ENCODE peak calls at places on chromosomes 1 and 21, in ten cellular contexts. Q is stimulated activated CD4-positive, alpha-beta T cell treated with anti-CD3 and anti-CD28 coated beads, Interleukin-15, amount 100 ng/mL, for 1 hour; P is CD8-positive, alpha-beta memory T cell; S is colonic mucosa; J is EH; Z is amniotic stem cell; K is globus pallidus; F is AG08396; Y is NCI-H2081; T is stimulated activated CD8-positive, alpha-beta memory T cell treated with anti-CD3 and anti-CD28 coated beads, Interleukin-4, amount 100 ng/mL, for 1 hour. I is an unnamed sample.

GRCh38 chr1:206771353-206771722 is 765 bp downstream of the IL19 start:
- DNase-seq in Q (no peak), P (no peak), S (no peak), J (no peak), Z (no peak), K (no peak), F (no peak), Y (no peak), T (no peak), I (no peak)

GRCh38 chr1:18948048-18948912 is 8.2 kb downstream of the IFFO2 start:
- DNase-seq in Q (peak), P (peak), S (no peak), J (peak), Z (no peak), K (no peak), F (no peak), Y (no peak), T (no peak), I (no peak)

GRCh38 chr1:156910309-156910782 is 10.1 kb upstream of the LRRC71 start:
- DNase-seq in Q (no peak), P (peak), S (peak), J (peak), Z (no peak), K (no peak), F (peak), Y (peak), T (no peak), I (no peak)

GRCh38 chr21:32994305-32994704 is 31.4 kb upstream of the OLIG2 start:
- DNase-seq in Q (no peak), P (no peak), S (no peak), J (peak), Z (no peak), K (peak), F (peak), Y (no peak), T (no peak), I (no peak)

GRCh38 chr21:45910548-45911221 is 70.9 kb upstream of the COL6A1 start:
- DNase-seq in Q (no peak), P (no peak), S (no peak), J (no peak), Z (no peak), K (peak), F (no peak), Y (no peak), T (no peak), I (peak)

GRCh38 chr1:3587133-3587733 is 24.1 kb downstream of the MEGF6 start:
- DNase-seq in Q (no peak), P (no peak), S (no peak), J (no peak), Z (no peak), K (no peak), F (no peak), Y (no peak), T (no peak), I (no peak)

GRCh38 chr1:182392045-182393028 is 747 bp upstream of the GLUL start:
- DNase-seq in Q (no peak), P (no peak), S (peak), J (peak), Z (no peak), K (peak), F (peak), Y (peak), T (no peak), I (peak)

GRCh38 chr1:91123319-91123718 is 101.5 kb upstream of the ZNF644 start:
- DNase-seq in Q (no peak), P (no peak), S (no peak), J (no peak), Z (no peak), K (no peak), F (no peak), Y (no peak), T (no peak), I (no peak)

GRCh38 chr1:108117908-108118902 is 81.9 kb downstream of the SLC25A24 start:
- DNase-seq in Q (no peak), P (no peak), S (no peak), J (peak), Z (peak), K (no peak), F (peak), Y (no peak), T (no peak), I (no peak)

GRCh38 chr1:9009438-9010366 is 16.5 kb downstream of the SLC2A7 start:
- DNase-seq in Q (no peak), P (no peak), S (no peak), J (peak), Z (no peak), K (no peak), F (peak), Y (no peak), T (no peak), I (no peak)

GRCh38 chr1:63068626-63069025 is 253.7 kb upstream of the FOXD3 start:
- DNase-seq in Q (no peak), P (no peak), S (no peak), J (no peak), Z (no peak), K (no peak), F (no peak), Y (no peak), T (no peak), I (no peak)

GRCh38 chr1:154342836-154343472 is 17.6 kb downstream of the ATP8B2 start:
- DNase-seq in Q (peak), P (peak), S (no peak), J (no peak), Z (no peak), K (no peak), F (no peak), Y (no peak), T (peak), I (no peak)

GRCh38 chr1:5238351-5239123 is 584.1 kb downstream of the AJAP1 start:
- DNase-seq in Q (no peak), P (no peak), S (no peak), J (no peak), Z (no peak), K (no peak), F (no peak), Y (no peak), T (no peak), I (peak)

GRCh38 chr21:37207441-37208009 is 59.6 kb downstream of the VPS26C start:
- DNase-seq in Q (no peak), P (no peak), S (no peak), J (peak), Z (no peak), K (peak), F (no peak), Y (no peak), T (no peak), I (peak)

GRCh38 chr1:117686907-117687306 is 81.1 kb downstream of the TENT5C start:
- DNase-seq in Q (no peak), P (no peak), S (no peak), J (peak), Z (no peak), K (no peak), F (peak), Y (no peak), T (no peak), I (no peak)

GRCh38 chr1:67987046-67987799 is 63.2 kb downstream of the DIRAS3 start:
- DNase-seq in Q (no peak), P (no peak), S (no peak), J (peak), Z (no peak), K (no peak), F (peak), Y (no peak), T (no peak), I (no peak)

GRCh38 chr1:167631987-167632680 is 2.1 kb downstream of the RCSD1 start:
- DNase-seq in Q (no peak), P (no peak), S (no peak), J (no peak), Z (no peak), K (no peak), F (no peak), Y (no peak), T (no peak), I (peak)

GRCh38 chr1:65434255-65434654 is 13.8 kb downstream of the LEPR start:
- DNase-seq in Q (no peak), P (no peak), S (no peak), J (no peak), Z (no peak), K (no peak), F (no peak), Y (no peak), T (no peak), I (no peak)

GRCh38 chr1:241813768-241814270 is 34.2 kb upstream of the EXO1 start:
- DNase-seq in Q (no peak), P (no peak), S (no peak), J (no peak), Z (no peak), K (no peak), F (no peak), Y (no peak), T (no peak), I (no peak)

GRCh38 chr1:31127266-31127665 is 61.7 kb upstream of the PUM1 start:
- DNase-seq in Q (no peak), P (no peak), S (no peak), J (peak), Z (peak), K (no peak), F (peak), Y (no peak), T (no peak), I (no peak)

GRCh38 chr1:5001466-5001865 is 347.1 kb downstream of the AJAP1 start:
- DNase-seq in Q (no peak), P (no peak), S (no peak), J (no peak), Z (no peak), K (no peak), F (no peak), Y (no peak), T (no peak), I (no peak)

GRCh38 chr21:31370893-31371652 is 27.0 kb upstream of the TIAM1 start:
- DNase-seq in Q (no peak), P (no peak), S (no peak), J (no peak), Z (no peak), K (no peak), F (no peak), Y (no peak), T (no peak), I (peak)

GRCh38 chr1:78145105-78145580 is 99.4 kb downstream of the GIPC2 start:
- DNase-seq in Q (no peak), P (no peak), S (peak), J (peak), Z (peak), K (peak), F (peak), Y (peak), T (no peak), I (peak)

GRCh38 chr1:64471218-64471719 is 1.3 kb downstream of the CACHD1 start:
- DNase-seq in Q (no peak), P (no peak), S (peak), J (peak), Z (no peak), K (no peak), F (peak), Y (no peak), T (no peak), I (no peak)